ENCODE peak calls at places on chromosome 5, in eight cellular contexts. E is neural progenitor cell, B is left ventricle myocardium inferior, H is astrocyte, D is cardiac muscle cell, K is NT2/D1, U is adrenal gland, P is HepG2. A is an unnamed sample.

GRCh38 chr5:65013141-65013540 is 244.4 kb downstream of the CWC27 start:
- DNase-seq in P (no peak), K (no peak), U (no peak), B (no peak), H (no peak), D (no peak), E (no peak), A (no peak)

GRCh38 chr5:75992677-75993582 is 90.3 kb upstream of the SV2C start:
- DNase-seq in D (no peak), B (no peak), E (no peak), U (no peak), K (no peak), H (no peak), P (no peak), A (no peak)

GRCh38 chr5:13994606-13995336 is 50.3 kb upstream of the DNAH5 start:
- DNase-seq in D (no peak), P (no peak), K (no peak), E (no peak), B (no peak), U (no peak), H (no peak), A (no peak)

GRCh38 chr5:115600771-115601170 is 1.5 kb downstream of the TICAM2 start:
- DNase-seq in P (no peak), U (no peak), E (no peak), D (no peak), B (no peak), H (peak; percentile 23), K (no peak), A (no peak)

GRCh38 chr5:103706939-103707682 is 144.5 kb upstream of the NUDT12 start:
- DNase-seq in D (peak; percentile 11), K (no peak), H (no peak), E (no peak), B (no peak), P (no peak), U (no peak), A (no peak)

GRCh38 chr5:34008721-34009120 is 871 bp upstream of the AMACR start:
- DNase-seq in P (no peak), B (no peak), U (no peak), E (no peak), H (no peak), K (no peak), D (no peak), A (no peak)

GRCh38 chr5:41789434-41789833 is 80.8 kb downstream of the OXCT1 start:
- DNase-seq in U (no peak), K (no peak), E (no peak), H (no peak), B (no peak), D (no peak), P (no peak), A (no peak)

GRCh38 chr5:153352685-153353219 is 137.7 kb upstream of the GRIA1 start:
- DNase-seq in K (no peak), P (no peak), D (peak; percentile 45), B (no peak), E (no peak), U (no peak), H (peak; percentile 40), A (no peak)

GRCh38 chr5:88952344-88952743 is 69.4 kb upstream of the MEF2C start:
- DNase-seq in B (no peak), E (peak; percentile 9), D (peak; percentile 80), U (no peak), P (no peak), H (peak; percentile 8), K (no peak), A (no peak)

GRCh38 chr5:160507181-160507811 is 85.6 kb downstream of the PTTG1 start:
- DNase-seq in H (peak; percentile 83), P (no peak), K (no peak), D (no peak), E (no peak), B (no peak), U (no peak), A (no peak)

GRCh38 chr5:18882162-18882561 is 1105.8 kb downstream of the CDH18 start:
- DNase-seq in B (no peak), P (no peak), H (no peak), U (no peak), D (no peak), E (no peak), K (no peak), A (no peak)

GRCh38 chr5:93579561-93580386 is 1.2 kb downstream of the NR2F1-AS1 start:
- DNase-seq in H (no peak), P (no peak), B (no peak), K (no peak), D (no peak), U (peak; percentile 65), E (peak; percentile 76), A (peak; percentile 78)

GRCh38 chr5:126044111-126044668 is 379.0 kb upstream of the GRAMD2B start:
- DNase-seq in H (peak; percentile 97), U (peak; percentile 78), E (no peak), K (no peak), B (no peak), D (peak; percentile 85), P (no peak), A (peak; percentile 50)

GRCh38 chr5:6506631-6507030 is 58.0 kb downstream of the UBE2QL1 start:
- DNase-seq in H (no peak), P (no peak), B (no peak), D (no peak), K (no peak), E (no peak), U (no peak), A (no peak)

GRCh38 chr5:32771037-32771436 is 59.9 kb downstream of the NPR3 start:
- DNase-seq in P (no peak), K (no peak), E (no peak), H (no peak), U (no peak), D (no peak), B (peak; percentile 57), A (no peak)

GRCh38 chr5:132265336-132266030 is 8.0 kb downstream of the PDLIM4 start:
- DNase-seq in E (no peak), H (peak; percentile 92), B (peak; percentile 36), U (peak; percentile 77), K (no peak), D (no peak), P (peak; percentile 23), A (peak; percentile 57)
- H3K4me1 ChIP-seq in E (peaks cover 7% of the 10 kb centered on the region), H (peaks cover 93% of the 10 kb centered on the region), B (peaks cover 57% of the 10 kb centered on the region), U (peaks cover 7% of the 10 kb centered on the region), K (peaks cover 17% of the 10 kb centered on the region), D (no peaks in the 10 kb centered on the region), P (peaks cover 49% of the 10 kb centered on the region), A (peaks cover 2% of the 10 kb centered on the region)

DNA sequence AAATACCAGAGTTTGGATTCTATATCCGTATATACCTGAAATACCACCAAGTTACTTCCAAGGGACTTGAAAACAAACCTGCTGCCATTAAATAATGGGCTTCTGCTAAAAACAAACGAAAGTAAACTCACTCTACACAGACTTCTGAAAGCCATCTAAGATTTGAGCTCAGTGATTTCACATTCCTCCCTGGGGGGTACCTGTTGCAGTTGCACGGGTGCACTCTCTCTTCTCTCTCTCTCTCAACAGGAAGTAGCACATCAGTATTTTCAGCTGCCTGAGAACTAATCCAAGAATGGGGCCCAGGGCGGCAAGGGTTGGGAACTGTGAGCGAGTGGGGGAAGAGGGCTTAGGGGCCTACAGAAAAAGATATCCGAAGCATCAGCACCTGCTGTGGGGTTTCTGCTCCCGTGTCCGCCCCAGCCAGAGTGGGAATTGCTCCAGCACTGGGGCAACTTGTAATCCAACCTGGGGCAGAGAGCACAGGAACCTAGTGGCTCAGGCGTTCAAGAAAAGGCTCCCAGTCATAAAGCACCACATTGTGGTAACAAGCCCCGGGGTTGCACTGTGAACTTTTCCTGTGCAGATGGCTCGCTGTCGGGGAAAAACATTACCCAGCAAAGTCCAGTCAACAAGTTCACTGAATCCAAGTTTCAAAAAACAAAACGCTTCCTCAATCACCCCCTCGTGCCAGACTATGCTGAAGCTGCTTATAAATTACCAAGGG is 99.8 kb downstream of the EFNA5 start:
- DNase-seq in P (peak; percentile 2), K (no peak), U (no peak), B (no peak), H (no peak), D (no peak), E (peak; percentile 48), A (no peak)
- H3K4me1 ChIP-seq in P (peaks cover 18% of the 10 kb centered on the region), K (peaks cover 4% of the 10 kb centered on the region), U (no peaks in the 10 kb centered on the region), B (peaks cover 67% of the 10 kb centered on the region), H (peaks cover 16% of the 10 kb centered on the region), D (peaks cover 38% of the 10 kb centered on the region), E (peaks cover 92% of the 10 kb centered on the region), A (no peaks in the 10 kb centered on the region)

GRCh38 chr5:158905281-158905680 is 194.4 kb downstream of the EBF1 start:
- DNase-seq in H (no peak), B (no peak), K (no peak), U (no peak), E (no peak), D (no peak), P (no peak), A (no peak)

GRCh38 chr5:158899792-158900191 is 199.9 kb downstream of the EBF1 start:
- DNase-seq in B (peak; percentile 64), D (no peak), E (no peak), H (no peak), P (no peak), K (no peak), U (peak; percentile 59), A (no peak)

GRCh38 chr5:158898185-158899177 is 201.2 kb downstream of the EBF1 start:
- DNase-seq in P (no peak), D (no peak), H (peak; percentile 5), E (no peak), U (no peak), B (no peak), K (no peak), A (no peak)

GRCh38 chr5:158899201-158899600 is 200.5 kb downstream of the EBF1 start:
- DNase-seq in E (no peak), D (no peak), U (no peak), P (no peak), B (no peak), H (no peak), K (no peak), A (no peak)

DNA sequence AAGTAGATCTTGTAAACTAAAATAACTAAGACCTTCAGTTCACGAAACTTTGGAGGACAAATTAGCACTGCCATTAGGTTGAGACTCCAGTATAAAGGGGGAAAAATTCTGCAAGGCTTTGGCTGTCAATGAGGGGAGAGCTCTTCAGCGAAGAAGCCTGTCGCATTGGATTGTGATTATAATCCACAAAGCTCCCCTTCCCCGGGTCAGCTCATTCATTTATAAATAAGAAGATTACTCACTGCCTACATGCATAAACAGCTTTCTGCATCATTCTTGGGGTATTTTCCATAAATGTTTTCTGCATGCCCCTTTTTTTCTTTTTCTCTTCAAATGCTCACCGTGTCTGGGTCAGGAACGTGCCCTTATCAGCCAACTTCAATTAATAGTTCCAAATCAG is 196.7 kb downstream of the EBF1 start:
- DNase-seq in B (no peak), D (no peak), P (no peak), E (peak; percentile 27), H (no peak), K (no peak), U (no peak), A (no peak)
- H3K4me1 ChIP-seq in B (peaks cover 38% of the 10 kb centered on the region), D (no peaks in the 10 kb centered on the region), P (no peaks in the 10 kb centered on the region), E (peaks cover 11% of the 10 kb centered on the region), H (no peaks in the 10 kb centered on the region), K (no peaks in the 10 kb centered on the region), U (no peaks in the 10 kb centered on the region), A (no peaks in the 10 kb centered on the region)

GRCh38 chr5:139651502-139651862 is 3.3 kb downstream of the CXXC5 start:
- DNase-seq in B (peak; percentile 13), K (no peak), H (no peak), D (no peak), U (no peak), P (no peak), E (peak; percentile 34), A (no peak)
- H3K4me1 ChIP-seq in B (peaks cover 99% of the 10 kb centered on the region), K (peaks cover 36% of the 10 kb centered on the region), H (peaks cover 63% of the 10 kb centered on the region), D (peaks cover 56% of the 10 kb centered on the region), U (peaks cover 77% of the 10 kb centered on the region), P (peaks cover 67% of the 10 kb centered on the region), E (peaks cover 67% of the 10 kb centered on the region), A (peaks cover 58% of the 10 kb centered on the region)

A was measured in pancreas.